ENCODE peak calls at places on chromosomes 11 and 22, in five cellular contexts. One of them, this sample, is unnamed.
A peak's percentile ranks its signal among the peaks of the same experiment; 100 is the strongest.

GRCh38 chr11:76793391-76793811 is 10.2 kb downstream of the TSKU start:
- DNase-seq in psoas muscle: no peak
- DNase-seq in pancreas: no peak
- DNase-seq in hepatocyte: peak; percentile 26
- DNase-seq in tibial artery: no peak
- DNase-seq in this sample: no peak

GRCh38 chr11:5228124-5228523 is 1.3 kb upstream of the HBB start:
- DNase-seq in tibial artery: no peak
- DNase-seq in hepatocyte: no peak
- DNase-seq in pancreas: no peak
- DNase-seq in psoas muscle: no peak
- DNase-seq in this sample: no peak

GRCh38 chr11:77094841-77095365 is 7.7 kb upstream of the OMP start:
- DNase-seq in pancreas: peak; percentile 46
- DNase-seq in tibial artery: no peak
- DNase-seq in psoas muscle: peak; percentile 39
- DNase-seq in hepatocyte: no peak
- DNase-seq in this sample: peak; percentile 14

GRCh38 chr11:65426839-65427690 is 4.5 kb downstream of the NEAT1 start:
- DNase-seq in tibial artery: peak; percentile 43
- DNase-seq in pancreas: peak; percentile 83
- DNase-seq in psoas muscle: peak; percentile 67
- DNase-seq in hepatocyte: peak; percentile 74
- DNase-seq in this sample: peak; percentile 29

GRCh38 chr11:76805206-76805913 is 22.2 kb downstream of the TSKU start:
- DNase-seq in tibial artery: peak; percentile 44
- DNase-seq in hepatocyte: no peak
- DNase-seq in pancreas: no peak
- DNase-seq in psoas muscle: no peak
- DNase-seq in this sample: no peak

GRCh38 chr22:36155702-36156101 is 4.9 kb downstream of the APOL3 start:
- DNase-seq in hepatocyte: peak; percentile 45
- DNase-seq in tibial artery: peak; percentile 79
- DNase-seq in psoas muscle: peak; percentile 84
- DNase-seq in pancreas: no peak
- DNase-seq in this sample: peak; percentile 88

GRCh38 chr22:19707347-19708322 is 6.7 kb upstream of the SEPTIN5 start:
- DNase-seq in tibial artery: no peak
- DNase-seq in hepatocyte: peak; percentile 2
- DNase-seq in pancreas: peak; percentile 45
- DNase-seq in psoas muscle: peak; percentile 48
- DNase-seq in this sample: peak; percentile 46

GRCh38 chr22:44561139-44561840 is 63.3 kb upstream of the RTL6 start:
- DNase-seq in hepatocyte: no peak
- DNase-seq in pancreas: peak; percentile 12
- DNase-seq in psoas muscle: no peak
- DNase-seq in tibial artery: no peak
- DNase-seq in this sample: no peak

GRCh38 chr11:44611687-44612437 is 46.4 kb downstream of the CD82 start:
- DNase-seq in psoas muscle: no peak
- DNase-seq in tibial artery: no peak
- DNase-seq in hepatocyte: no peak
- DNase-seq in pancreas: no peak
- DNase-seq in this sample: peak; percentile 39

GRCh38 chr11:128465531-128465930 is 121.8 kb downstream of the ETS1 start:
- DNase-seq in psoas muscle: no peak
- DNase-seq in pancreas: no peak
- DNase-seq in tibial artery: no peak
- DNase-seq in hepatocyte: no peak
- DNase-seq in this sample: no peak

GRCh38 chr11:120224872-120225371 is 14.1 kb downstream of the OAF start:
- DNase-seq in pancreas: no peak
- DNase-seq in hepatocyte: no peak
- DNase-seq in psoas muscle: peak; percentile 66
- DNase-seq in tibial artery: no peak
- DNase-seq in this sample: peak; percentile 76

GRCh38 chr22:29093501-29093921 is 20.7 kb downstream of the KREMEN1 start:
- DNase-seq in tibial artery: no peak
- DNase-seq in pancreas: no peak
- DNase-seq in hepatocyte: no peak
- DNase-seq in psoas muscle: peak; percentile 63
- DNase-seq in this sample: peak; percentile 26

GRCh38 chr11:63762662-63763505 is 5.7 kb downstream of the ZFTA start:
- DNase-seq in pancreas: peak; percentile 70
- DNase-seq in tibial artery: peak; percentile 23
- DNase-seq in hepatocyte: peak; percentile 58
- DNase-seq in psoas muscle: peak; percentile 72
- DNase-seq in this sample: peak; percentile 87

GRCh38 chr11:80109031-80109430 is 668.2 kb upstream of the TENM4 start:
- DNase-seq in hepatocyte: no peak
- DNase-seq in pancreas: no peak
- DNase-seq in psoas muscle: no peak
- DNase-seq in tibial artery: no peak
- DNase-seq in this sample: no peak

GRCh38 chr11:76606102-76606793 is 64.3 kb downstream of the LRRC32 start:
- DNase-seq in pancreas: no peak
- DNase-seq in tibial artery: peak; percentile 75
- DNase-seq in hepatocyte: no peak
- DNase-seq in psoas muscle: no peak
- DNase-seq in this sample: peak; percentile 88

GRCh38 chr11:111183706-111184105 is 61.8 kb upstream of the POU2AF2 start:
- DNase-seq in hepatocyte: no peak
- DNase-seq in pancreas: no peak
- DNase-seq in tibial artery: no peak
- DNase-seq in psoas muscle: no peak
- DNase-seq in this sample: no peak

GRCh38 chr22:28822930-28823481 is 22.6 kb upstream of the XBP1 start:
- DNase-seq in psoas muscle: no peak
- DNase-seq in pancreas: no peak
- DNase-seq in tibial artery: no peak
- DNase-seq in hepatocyte: peak; percentile 48
- DNase-seq in this sample: no peak

GRCh38 chr11:36454991-36455611 is 55.0 kb downstream of the TRAF6 start:
- DNase-seq in tibial artery: no peak
- DNase-seq in pancreas: no peak
- DNase-seq in psoas muscle: no peak
- DNase-seq in hepatocyte: no peak
- DNase-seq in this sample: no peak

GRCh38 chr11:131924446-131925240 is 554.2 kb downstream of the NTM start:
- DNase-seq in pancreas: no peak
- DNase-seq in tibial artery: no peak
- DNase-seq in hepatocyte: no peak
- DNase-seq in psoas muscle: no peak
- DNase-seq in this sample: peak; percentile 34

GRCh38 chr22:37225481-37225880 is 13.2 kb upstream of the SSTR3 start:
- DNase-seq in hepatocyte: no peak
- DNase-seq in tibial artery: no peak
- DNase-seq in pancreas: no peak
- DNase-seq in psoas muscle: no peak
- DNase-seq in this sample: no peak

GRCh38 chr22:24583972-24584790 is 8.7 kb downstream of the LRRC75B start:
- DNase-seq in pancreas: no peak
- DNase-seq in psoas muscle: no peak
- DNase-seq in hepatocyte: no peak
- DNase-seq in tibial artery: no peak
- DNase-seq in this sample: no peak

GRCh38 chr22:37545703-37546435 is 14.4 kb upstream of the CDC42EP1 start:
- DNase-seq in pancreas: peak; percentile 83
- DNase-seq in tibial artery: peak; percentile 94
- DNase-seq in psoas muscle: peak; percentile 93
- DNase-seq in hepatocyte: peak; percentile 96
- DNase-seq in this sample: peak; percentile 97

GRCh38 chr11:35116762-35117588 is 22.0 kb upstream of the CD44 start:
- DNase-seq in psoas muscle: peak; percentile 52
- DNase-seq in hepatocyte: peak; percentile 23
- DNase-seq in tibial artery: no peak
- DNase-seq in pancreas: peak; percentile 72
- DNase-seq in this sample: no peak

GRCh38 chr22:31300896-31301295 is 8.6 kb upstream of the PIK3IP1 start:
- DNase-seq in pancreas: no peak
- DNase-seq in hepatocyte: no peak
- DNase-seq in psoas muscle: no peak
- DNase-seq in tibial artery: no peak
- DNase-seq in this sample: no peak

GRCh38 chr11:60370811-60371297 is 7.5 kb upstream of the MS4A7 start:
- DNase-seq in tibial artery: no peak
- DNase-seq in hepatocyte: peak; percentile 18
- DNase-seq in psoas muscle: no peak
- DNase-seq in pancreas: no peak
- DNase-seq in this sample: no peak

GRCh38 chr11:60372767-60373166 is 5.6 kb upstream of the MS4A7 start:
- DNase-seq in tibial artery: no peak
- DNase-seq in hepatocyte: no peak
- DNase-seq in psoas muscle: no peak
- DNase-seq in pancreas: no peak
- DNase-seq in this sample: no peak

GRCh38 chr11:60367896-60368295 is 10.4 kb upstream of the MS4A7 start:
- DNase-seq in pancreas: no peak
- DNase-seq in tibial artery: no peak
- DNase-seq in hepatocyte: no peak
- DNase-seq in psoas muscle: no peak
- DNase-seq in this sample: no peak

GRCh38 chr11:60370252-60370810 is 8.0 kb upstream of the MS4A7 start:
- DNase-seq in hepatocyte: no peak
- DNase-seq in tibial artery: no peak
- DNase-seq in pancreas: no peak
- DNase-seq in psoas muscle: no peak
- DNase-seq in this sample: no peak

DNA sequence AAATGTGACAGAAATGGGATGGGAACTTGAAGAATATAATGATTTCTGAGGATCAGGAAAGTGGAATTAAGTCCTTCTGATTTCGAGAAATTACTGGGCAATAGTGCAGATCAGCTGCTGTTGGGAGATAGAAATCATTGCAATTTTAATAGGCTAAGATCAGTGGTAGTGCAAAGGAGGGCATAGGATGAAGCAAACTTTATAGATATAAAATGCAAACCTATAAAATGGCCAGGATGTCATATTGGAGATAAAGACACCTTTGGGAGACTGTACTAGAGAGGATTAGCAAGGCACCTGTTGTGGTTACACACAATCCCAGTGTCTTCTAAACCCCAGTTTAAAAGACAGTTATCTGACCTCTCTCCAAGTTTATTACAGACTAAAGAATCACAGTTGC is 6.5 kb upstream of the MS4A7 start:
- DNase-seq in psoas muscle: no peak
- DNase-seq in hepatocyte: no peak
- DNase-seq in pancreas: no peak
- DNase-seq in tibial artery: no peak
- DNase-seq in this sample: no peak
- H3K9me3 ChIP-seq in psoas muscle: no peaks in the 10 kb centered on the region
- H3K9me3 ChIP-seq in hepatocyte: no peaks in the 10 kb centered on the region
- H3K9me3 ChIP-seq in pancreas: no peaks in the 10 kb centered on the region
- H3K9me3 ChIP-seq in tibial artery: no peaks in the 10 kb centered on the region
- H3K9me3 ChIP-seq in this sample: no peaks in the 10 kb centered on the region

GRCh38 chr22:48615171-48616008 is 1212.3 kb downstream of the BRD1 start:
- DNase-seq in psoas muscle: no peak
- DNase-seq in pancreas: no peak
- DNase-seq in hepatocyte: no peak
- DNase-seq in tibial artery: no peak
- DNase-seq in this sample: no peak

GRCh38 chr22:48619721-48620120 is 1208.0 kb downstream of the BRD1 start:
- DNase-seq in hepatocyte: no peak
- DNase-seq in psoas muscle: no peak
- DNase-seq in pancreas: no peak
- DNase-seq in tibial artery: no peak
- DNase-seq in this sample: no peak

GRCh38 chr22:48613566-48614200 is 1214.0 kb downstream of the BRD1 start:
- DNase-seq in psoas muscle: no peak
- DNase-seq in pancreas: no peak
- DNase-seq in tibial artery: no peak
- DNase-seq in hepatocyte: no peak
- DNase-seq in this sample: peak; percentile 26

GRCh38 chr22:48618326-48618725 is 1209.3 kb downstream of the BRD1 start:
- DNase-seq in tibial artery: no peak
- DNase-seq in pancreas: no peak
- DNase-seq in hepatocyte: peak; percentile 45
- DNase-seq in psoas muscle: no peak
- DNase-seq in this sample: peak; percentile 17

DNA sequence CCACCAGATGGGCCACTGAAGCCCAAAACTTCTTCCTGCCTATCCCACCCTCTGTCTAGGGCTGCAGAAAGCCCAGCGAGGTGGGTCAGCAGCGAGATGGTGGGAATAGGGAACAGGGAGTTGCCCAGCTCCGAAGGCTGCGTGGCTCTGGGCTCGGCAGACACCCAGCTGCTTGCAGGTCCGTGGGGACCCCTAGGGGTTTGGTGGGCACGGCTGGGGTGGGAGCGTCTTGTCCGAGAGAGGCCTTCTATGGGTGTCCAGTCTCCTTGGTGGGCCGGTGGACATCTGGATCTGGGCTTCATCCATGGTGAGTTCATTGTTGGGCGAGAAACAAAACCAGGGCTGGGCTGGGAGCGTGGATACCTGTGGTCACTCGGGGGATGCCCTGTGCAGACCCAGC is 1211.0 kb downstream of the BRD1 start:
- DNase-seq in psoas muscle: no peak
- DNase-seq in hepatocyte: no peak
- DNase-seq in tibial artery: no peak
- DNase-seq in pancreas: no peak
- DNase-seq in this sample: no peak
- H3K9me3 ChIP-seq in psoas muscle: no peaks in the 10 kb centered on the region
- H3K9me3 ChIP-seq in hepatocyte: no peaks in the 10 kb centered on the region
- H3K9me3 ChIP-seq in tibial artery: no peaks in the 10 kb centered on the region
- H3K9me3 ChIP-seq in pancreas: no peaks in the 10 kb centered on the region
- H3K9me3 ChIP-seq in this sample: no peaks in the 10 kb centered on the region

GRCh38 chr11:99424313-99425084 is 403.8 kb downstream of the CNTN5 start:
- DNase-seq in pancreas: no peak
- DNase-seq in tibial artery: no peak
- DNase-seq in hepatocyte: no peak
- DNase-seq in psoas muscle: peak; percentile 90
- DNase-seq in this sample: peak; percentile 71
- H3K9me3 ChIP-seq in pancreas: no peaks in the 10 kb centered on the region
- H3K9me3 ChIP-seq in tibial artery: no peaks in the 10 kb centered on the region
- H3K9me3 ChIP-seq in hepatocyte: no peaks in the 10 kb centered on the region
- H3K9me3 ChIP-seq in psoas muscle: no peaks in the 10 kb centered on the region
- H3K9me3 ChIP-seq in this sample: no peaks in the 10 kb centered on the region

DNA sequence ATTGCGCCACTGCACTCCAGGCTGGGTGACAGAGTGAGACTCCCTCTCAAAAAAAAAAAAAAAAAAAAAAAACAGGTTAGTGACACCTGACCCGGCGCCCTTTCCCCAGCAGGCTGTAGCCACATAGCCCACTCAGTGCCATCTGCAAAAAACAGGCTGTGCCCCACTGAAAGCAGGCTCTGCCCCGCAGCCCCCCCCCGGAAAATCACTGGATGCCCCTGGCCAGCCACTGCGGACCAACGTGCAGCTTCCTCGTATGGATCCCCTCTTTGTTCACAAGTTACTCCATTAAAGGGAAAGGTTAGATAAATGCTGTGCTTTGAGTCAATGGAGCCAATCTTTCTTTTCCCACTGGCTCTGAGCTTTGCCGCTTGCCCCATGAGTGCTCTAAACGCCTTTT is 660.3 kb downstream of the TBC1D22A start:
- DNase-seq in pancreas: no peak
- DNase-seq in hepatocyte: no peak
- DNase-seq in psoas muscle: no peak
- DNase-seq in tibial artery: no peak
- DNase-seq in this sample: no peak
- H3K9me3 ChIP-seq in pancreas: no peaks in the 10 kb centered on the region
- H3K9me3 ChIP-seq in hepatocyte: no peaks in the 10 kb centered on the region
- H3K9me3 ChIP-seq in psoas muscle: no peaks in the 10 kb centered on the region
- H3K9me3 ChIP-seq in tibial artery: no peaks in the 10 kb centered on the region
- H3K9me3 ChIP-seq in this sample: no peaks in the 10 kb centered on the region

This sample was measured in right cardiac atrium.